ENCODE peak calls at places on chromosome 14, in five cellular contexts. X, E, K, B and Q are unnamed samples.
A peak's percentile ranks its signal among the peaks of the same experiment; 100 is the strongest.

GRCh38 chr14:29217813-29218450 is 451.3 kb downstream of the FOXG1 start:
- DNase-seq in X (no peak), E (no peak), K (peak; percentile 58), B (no peak), Q (no peak)

GRCh38 chr14:62691613-62692489 is 353.4 kb downstream of the KCNH5 start:
- DNase-seq in E (peak; percentile 39), B (peak; percentile 99), X (peak; percentile 96), K (peak; percentile 77), Q (peak; percentile 28)

GRCh38 chr14:61549425-61549824 is 145.9 kb upstream of the HIF1A start:
- DNase-seq in X (no peak), E (no peak), B (peak; percentile 48), K (no peak), Q (no peak)

GRCh38 chr14:26730929-26731618 is 133.2 kb upstream of the NOVA1 start:
- DNase-seq in X (peak; percentile 15), K (peak; percentile 9), B (peak; percentile 5), E (peak; percentile 9), Q (no peak)

GRCh38 chr14:60736494-60736893 is 1.9 kb downstream of the MNAT1 start:
- DNase-seq in B (peak; percentile 85), K (no peak), E (peak; percentile 53), X (peak; percentile 14), Q (peak; percentile 81)

GRCh38 chr14:105453847-105454246 is 20.8 kb upstream of the CRIP2 start:
- DNase-seq in X (no peak), K (no peak), B (no peak), E (no peak), Q (no peak)

GRCh38 chr14:32820182-32820581 is 118.5 kb upstream of the NPAS3 start:
- DNase-seq in K (no peak), X (no peak), E (no peak), B (no peak), Q (no peak)

GRCh38 chr14:51609251-51609986 is 42.3 kb upstream of the FRMD6 start:
- DNase-seq in K (no peak), X (peak; percentile 31), B (peak; percentile 50), E (no peak), Q (no peak)

GRCh38 chr14:53948181-53948884 is 8.3 kb downstream of the BMP4 start:
- DNase-seq in B (no peak), E (no peak), K (no peak), X (no peak), Q (no peak)

GRCh38 chr14:90577661-90578282 is 180.9 kb downstream of the CALM1 start:
- DNase-seq in B (no peak), K (no peak), X (no peak), E (no peak), Q (no peak)